ENCODE peak calls at places on chromosomes 13 and 19, in four cellular contexts. P is activated CD4-positive, alpha-beta T cell treated with anti-CD3 and anti-CD28 coated beads, Interleukin-2, amount 50 U/mL, for 1 hour; I is HCT116; Z is RCC 7860. K is an unnamed sample.
A peak's percentile ranks its signal among the peaks of the same experiment; 100 is the strongest.

GRCh38 chr19:37303591-37304171 is 67.2 kb upstream of the ZNF527 start:
- DNase-seq in P (no peak), Z (no peak), I (no peak), K (no peak)

GRCh38 chr13:33728271-33729037 is 89.5 kb upstream of the RFC3 start:
- DNase-seq in P (no peak), Z (peak; percentile 30), I (no peak), K (no peak)

GRCh38 chr19:47284324-47284899 is 9.7 kb downstream of the INAFM1 start:
- DNase-seq in Z (peak; percentile 23), P (no peak), I (no peak), K (peak; percentile 78)

GRCh38 chr19:54427586-54427985 is 12.3 kb downstream of the TTYH1 start:
- DNase-seq in I (no peak), Z (no peak), P (no peak), K (no peak)

GRCh38 chr19:51098366-51099069 is 9.7 kb downstream of the CTU1 start:
- DNase-seq in Z (no peak), I (no peak), P (peak; percentile 38), K (peak; percentile 43)

GRCh38 chr19:20423381-20424207 is 142.0 kb downstream of the ZNF737 start:
- DNase-seq in P (peak; percentile 1), Z (no peak), I (no peak), K (peak; percentile 22)

GRCh38 chr19:20315543-20315942 is 148.5 kb downstream of the ZNF486 start:
- DNase-seq in P (no peak), Z (no peak), I (no peak), K (no peak)

GRCh38 chr13:110214637-110215036 is 92.3 kb downstream of the COL4A1 start:
- DNase-seq in I (no peak), P (no peak), Z (no peak), K (no peak)

GRCh38 chr19:5954293-5954692 is 23.6 kb downstream of the RANBP3 start:
- DNase-seq in I (no peak), Z (no peak), P (no peak), K (no peak)

GRCh38 chr19:40685016-40685526 is 5.4 kb downstream of the NUMBL start:
- DNase-seq in Z (no peak), P (no peak), I (no peak), K (no peak)

GRCh38 chr19:13091400-13092161 is 11.1 kb downstream of the LYL1 start:
- DNase-seq in P (no peak), Z (no peak), I (no peak), K (no peak)

GRCh38 chr13:104782741-104783140 is 1716.5 kb upstream of the SLC10A2 start:
- DNase-seq in P (no peak), Z (no peak), I (no peak), K (no peak)

GRCh38 chr13:48456546-48456945 is 43.6 kb upstream of the LPAR6 start:
- DNase-seq in P (no peak), I (no peak), Z (no peak), K (no peak)

GRCh38 chr19:13606156-13606555 is 99.9 kb upstream of the CACNA1A start:
- DNase-seq in P (no peak), Z (no peak), I (no peak), K (no peak)

GRCh38 chr13:19845758-19846157 is 17.7 kb downstream of the ZMYM5 start:
- DNase-seq in P (no peak), I (peak; percentile 77), Z (peak; percentile 70), K (no peak)

GRCh38 chr19:46111376-46111775 is 13.1 kb downstream of the IGFL3 start:
- DNase-seq in P (no peak), I (no peak), Z (no peak), K (no peak)

GRCh38 chr19:6214881-6215541 is 64.8 kb downstream of the MLLT1 start:
- DNase-seq in Z (no peak), P (no peak), I (no peak), K (no peak)

GRCh38 chr13:44306401-44307192 is 67.0 kb upstream of the SERP2 start:
- DNase-seq in Z (peak; percentile 80), P (no peak), I (peak; percentile 99), K (peak; percentile 52)

GRCh38 chr19:33699754-33700407 is 78.1 kb downstream of the CHST8 start:
- DNase-seq in I (no peak), P (no peak), Z (no peak), K (no peak)

GRCh38 chr13:44422755-44423643 is 49.4 kb downstream of the SERP2 start:
- DNase-seq in I (no peak), P (no peak), Z (no peak), K (no peak)

GRCh38 chr19:49658566-49659442 is 6.9 kb downstream of the IRF3 start:
- DNase-seq in P (no peak), Z (no peak), I (no peak), K (no peak)

GRCh38 chr19:45528149-45528743 is 21.0 kb downstream of the VASP start:
- DNase-seq in Z (peak; percentile 17), I (no peak), P (no peak), K (no peak)

K was measured in naive thymus-derived CD4-positive, alpha-beta T cell.